ENCODE peak calls at places on chromosomes 4 and X, in six cellular contexts. A, R, K, H, F and J are unnamed samples.

GRCh38 chr4:74499986-74500781 is 55.2 kb downstream of the AREG start:
- DNase-seq in A (no peak), R (no peak), K (no peak), H (no peak), F (no peak), J (no peak)

GRCh38 chrX:54494970-54495813 is 842 bp downstream of the FGD1 start:
- DNase-seq in A (peak), R (no peak), K (no peak), H (peak), F (no peak), J (no peak)

GRCh38 chr4:74659576-74660411 is 134.5 kb downstream of the BTC start:
- DNase-seq in A (peak), R (peak), K (peak), H (no peak), F (no peak), J (peak)

GRCh38 chrX:87516716-87517115 is 886 bp upstream of the KLHL4 start:
- DNase-seq in A (no peak), R (no peak), K (no peak), H (no peak), F (no peak), J (no peak)

GRCh38 chr4:47598320-47598719 is 113.2 kb downstream of the ATP10D start:
- DNase-seq in A (no peak), R (no peak), K (no peak), H (no peak), F (no peak), J (no peak)

GRCh38 chr4:163107754-163108153 is 58.9 kb downstream of the NAF1 start:
- DNase-seq in A (no peak), R (no peak), K (no peak), H (peak), F (no peak), J (no peak)

GRCh38 chr4:8571702-8572685 is 8.2 kb upstream of the GPR78 start:
- DNase-seq in A (no peak), R (no peak), K (no peak), H (no peak), F (no peak), J (no peak)

GRCh38 chr4:83112239-83112638 is 2.3 kb downstream of the PLAC8 start:
- DNase-seq in A (no peak), R (no peak), K (no peak), H (no peak), F (no peak), J (no peak)

GRCh38 chrX:37825225-37825842 is 22.0 kb downstream of the DYNLT3 start:
- DNase-seq in A (peak), R (peak), K (no peak), H (peak), F (peak), J (peak)

GRCh38 chr4:85573270-85573669 is 98.3 kb downstream of the ARHGAP24 start:
- DNase-seq in A (no peak), R (no peak), K (no peak), H (no peak), F (no peak), J (no peak)
- H3K27ac ChIP-seq in A (no peak), R (no peak), K (no peak), H (no peak), F (no peak), J (no peak)

GRCh38 chr4:41161355-41161754 is 53.0 kb downstream of the APBB2 start:
- DNase-seq in A (no peak), R (no peak), K (no peak), H (no peak), F (no peak), J (no peak)
- H3K27ac ChIP-seq in A (no peak), R (no peak), K (no peak), H (no peak), F (no peak), J (no peak)

DNA sequence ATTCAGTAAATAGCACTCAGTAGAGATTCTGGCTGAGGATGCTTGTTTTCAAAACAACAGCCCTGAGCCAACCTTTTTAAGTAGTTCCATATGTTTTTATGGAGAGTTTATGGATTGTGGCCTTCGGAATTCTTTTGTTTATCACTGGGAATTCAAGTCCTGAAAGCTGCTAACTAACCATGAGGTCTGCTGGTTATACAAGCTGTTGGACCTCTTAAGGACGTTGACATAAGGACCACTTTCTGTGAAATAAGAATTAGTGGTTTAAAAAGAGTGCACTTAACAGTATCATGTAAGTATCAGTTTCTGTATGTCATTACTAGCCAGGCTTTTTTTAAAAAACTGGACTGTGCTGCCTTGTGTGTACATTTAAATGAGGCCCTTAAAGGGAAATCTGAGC is 229.0 kb upstream of the PGRMC2 start:
- DNase-seq in A (no peak), R (no peak), K (no peak), H (no peak), F (no peak), J (no peak)
- H3K27ac ChIP-seq in A (no peak), R (no peak), K (peak), H (no peak), F (no peak), J (no peak)

GRCh38 chr4:81632581-81633247 is 161.0 kb upstream of the RASGEF1B start:
- DNase-seq in A (no peak), R (no peak), K (no peak), H (no peak), F (no peak), J (no peak)
- H3K27ac ChIP-seq in A (no peak), R (peak), K (no peak), H (no peak), F (no peak), J (no peak)

DNA sequence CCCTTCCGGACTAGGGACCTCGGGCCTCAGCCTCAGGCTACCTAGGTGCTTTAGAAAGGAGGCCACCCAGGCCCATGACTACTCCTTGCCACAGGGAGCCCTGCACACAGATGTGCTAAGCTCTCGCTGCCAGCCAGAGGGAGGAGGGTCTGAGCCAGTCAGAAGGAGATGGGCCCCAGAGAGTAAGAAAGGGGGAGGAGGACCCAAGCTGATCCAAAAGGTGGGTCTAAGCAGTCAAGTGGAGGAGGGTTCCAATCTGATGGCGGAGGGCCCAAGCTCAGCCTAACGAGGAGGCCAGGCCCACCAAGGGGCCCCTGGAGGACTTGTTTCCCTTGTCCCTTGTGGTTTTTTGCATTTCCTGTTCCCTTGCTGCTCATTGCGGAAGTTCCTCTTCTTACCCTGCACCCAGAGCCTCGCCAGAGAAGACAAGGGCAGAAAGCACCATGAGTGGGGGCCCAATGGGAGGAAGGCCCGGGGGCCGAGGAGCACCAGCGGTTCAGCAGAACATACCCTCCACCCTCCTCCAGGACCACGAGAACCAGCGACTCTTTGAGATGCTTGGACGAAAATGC is at the start of gene WAS:
- DNase-seq in A (no peak), R (no peak), K (no peak), H (no peak), F (peak), J (no peak)
- H3K27ac ChIP-seq in A (no peak), R (no peak), K (no peak), H (no peak), F (peak), J (no peak)

DNA sequence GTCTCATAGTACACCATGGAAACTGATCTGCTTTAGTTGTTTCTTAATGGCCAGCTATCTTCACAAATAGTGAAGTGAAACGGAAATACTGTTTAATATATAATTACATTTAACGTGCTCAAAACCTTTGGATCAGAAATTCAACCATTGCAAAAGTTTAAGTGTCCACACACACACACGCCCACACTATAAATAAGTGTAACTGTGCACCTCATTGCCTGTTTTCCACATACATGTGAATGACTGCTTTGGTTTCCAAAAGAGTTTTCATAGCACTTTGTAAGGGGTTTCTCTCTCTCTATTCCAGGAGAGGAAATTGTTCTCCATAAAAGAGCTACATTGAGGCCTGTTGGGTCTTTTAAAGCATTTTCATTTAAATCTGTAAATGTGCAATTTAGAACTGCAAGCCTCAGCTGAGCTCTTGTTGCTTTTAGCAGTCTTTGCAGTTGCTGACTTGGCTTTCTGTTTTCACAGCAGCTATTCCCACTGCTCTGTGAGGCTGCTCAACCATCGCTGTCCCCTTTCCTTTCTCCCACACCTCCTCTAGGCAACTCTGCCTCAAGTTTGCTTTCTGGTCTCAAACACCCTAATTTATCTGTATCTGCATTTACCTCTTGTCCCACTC is 94.5 kb downstream of the RAPGEF2 start:
- DNase-seq in A (no peak), R (no peak), K (no peak), H (no peak), F (no peak), J (no peak)
- H3K27ac ChIP-seq in A (no peak), R (no peak), K (no peak), H (peak), F (no peak), J (no peak)

GRCh38 chrX:29872831-29873230 is 342.5 kb upstream of the MAGEB2 start:
- DNase-seq in A (no peak), R (no peak), K (no peak), H (no peak), F (no peak), J (no peak)

GRCh38 chrX:29867971-29868370 is 347.4 kb upstream of the MAGEB2 start:
- DNase-seq in A (no peak), R (no peak), K (no peak), H (no peak), F (no peak), J (no peak)

GRCh38 chrX:29869837-29870236 is 345.5 kb upstream of the MAGEB2 start:
- DNase-seq in A (no peak), R (no peak), K (no peak), H (no peak), F (no peak), J (no peak)

GRCh38 chrX:29870608-29871007 is 344.8 kb upstream of the MAGEB2 start:
- DNase-seq in A (no peak), R (no peak), K (no peak), H (no peak), F (no peak), J (no peak)
- H3K27ac ChIP-seq in A (no peak), R (no peak), K (no peak), H (no peak), F (no peak), J (no peak)